ENCODE peak calls at places on chromosomes 4 and X, in eight cellular contexts. M, D, R, E, V, Z, O and P are unnamed samples.

GRCh38 chr4:11628093-11628725 is 199.5 kb upstream of the HS3ST1 start:
- DNase-seq in M (no peak), D (no peak), R (no peak), E (no peak), V (no peak), Z (no peak), O (no peak), P (no peak)

GRCh38 chr4:112213091-112213490 is 18.5 kb upstream of the AP1AR start:
- DNase-seq in M (no peak), D (no peak), R (no peak), E (no peak), V (no peak), Z (no peak), O (no peak), P (no peak)

GRCh38 chr4:121278811-121279368 is 101.9 kb downstream of the QRFPR start:
- DNase-seq in M (no peak), D (no peak), R (no peak), E (no peak), V (no peak), Z (no peak), O (no peak), P (no peak)

GRCh38 chr4:140654516-140654855 is 85.7 kb upstream of the UCP1 start:
- DNase-seq in M (no peak), D (no peak), R (no peak), E (no peak), V (no peak), Z (no peak), O (no peak), P (no peak)

GRCh38 chrX:48957477-48957826 is at the start of gene OTUD5:
- DNase-seq in M (no peak), D (no peak), R (no peak), E (no peak), V (peak; percentile 77), Z (no peak), O (no peak), P (peak; percentile 88)

GRCh38 chr4:152220201-152220666 is 315.7 kb downstream of the FBXW7 start:
- DNase-seq in M (no peak), D (no peak), R (no peak), E (no peak), V (no peak), Z (no peak), O (no peak), P (no peak)

GRCh38 chrX:151899622-151900021 is 13.1 kb upstream of the MAGEA4 start:
- DNase-seq in M (no peak), D (no peak), R (no peak), E (no peak), V (no peak), Z (no peak), O (no peak), P (no peak)

GRCh38 chr4:185566425-185566824 is 31.1 kb upstream of the PDLIM3 start:
- DNase-seq in M (no peak), D (peak; percentile 37), R (no peak), E (no peak), V (no peak), Z (no peak), O (no peak), P (no peak)

GRCh38 chrX:25555521-25555920 is 539.8 kb upstream of the ARX start:
- DNase-seq in M (no peak), D (no peak), R (no peak), E (no peak), V (no peak), Z (no peak), O (no peak), P (no peak)

GRCh38 chrX:147891886-147892285 is 19.8 kb upstream of the FMR1 start:
- DNase-seq in M (no peak), D (no peak), R (no peak), E (no peak), V (no peak), Z (no peak), O (no peak), P (no peak)

GRCh38 chr4:180164799-180165198 is 2078.4 kb upstream of the TENM3 start:
- DNase-seq in M (no peak), D (no peak), R (peak; percentile 12), E (no peak), V (no peak), Z (no peak), O (no peak), P (no peak)

GRCh38 chr4:27916432-27917184 is 1056.0 kb downstream of the STIM2 start:
- DNase-seq in M (no peak), D (no peak), R (no peak), E (no peak), V (no peak), Z (no peak), O (no peak), P (no peak)

GRCh38 chr4:949656-950055 is 17.4 kb downstream of the TMEM175 start:
- DNase-seq in M (no peak), D (no peak), R (no peak), E (peak; percentile 38), V (no peak), Z (no peak), O (no peak), P (no peak)

GRCh38 chr4:84678976-84679744 is 96.2 kb downstream of the CDS1 start:
- DNase-seq in M (no peak), D (no peak), R (no peak), E (no peak), V (no peak), Z (no peak), O (no peak), P (no peak)

GRCh38 chr4:84683065-84683464 is 100.1 kb downstream of the CDS1 start:
- DNase-seq in M (no peak), D (no peak), R (no peak), E (no peak), V (no peak), Z (no peak), O (no peak), P (no peak)

GRCh38 chr4:84681488-84682274 is 98.8 kb downstream of the CDS1 start:
- DNase-seq in M (no peak), D (no peak), R (no peak), E (no peak), V (peak; percentile 10), Z (peak; percentile 41), O (no peak), P (no peak)

GRCh38 chr4:84683486-84683885 is 100.6 kb downstream of the CDS1 start:
- DNase-seq in M (no peak), D (no peak), R (no peak), E (no peak), V (no peak), Z (no peak), O (no peak), P (no peak)

GRCh38 chr4:84680956-84681355 is 98.0 kb downstream of the CDS1 start:
- DNase-seq in M (no peak), D (no peak), R (no peak), E (no peak), V (no peak), Z (no peak), O (no peak), P (no peak)
- H3K4me3 ChIP-seq in M (no peak overlapping the region), D (no peak overlapping the region), R (no peak overlapping the region), E (no peak overlapping the region), V (no peak overlapping the region), Z (no peak overlapping the region), O (no peak overlapping the region), P (no peak overlapping the region)

DNA sequence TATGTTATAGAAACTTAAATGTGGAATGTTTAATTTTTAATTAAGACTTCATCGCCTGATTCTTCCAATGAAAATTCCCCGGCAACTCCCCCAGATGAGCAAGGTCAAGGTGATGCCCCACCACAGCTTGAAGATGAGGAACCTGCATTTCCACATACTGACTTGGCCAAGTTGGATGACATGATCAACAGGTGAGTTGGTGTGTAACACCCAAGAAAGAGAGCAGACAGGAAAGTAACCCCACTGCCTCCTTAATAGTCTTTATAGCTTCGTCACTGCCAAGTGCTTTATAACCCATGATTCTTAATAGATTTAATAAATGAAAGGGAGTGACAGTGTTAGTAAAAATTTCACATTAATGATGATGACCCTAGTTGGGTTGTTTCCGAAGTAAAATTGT is 43.7 kb downstream of the USP9X start:
- DNase-seq in M (no peak), D (no peak), R (no peak), E (no peak), V (no peak), Z (no peak), O (no peak), P (no peak)
- H3K9me3 ChIP-seq in M (no peaks in the 10 kb centered on the region), D (no peaks in the 10 kb centered on the region), R (no peaks in the 10 kb centered on the region), E (no peaks in the 10 kb centered on the region), V (no peaks in the 10 kb centered on the region), Z (no peaks in the 10 kb centered on the region), O (no peaks in the 10 kb centered on the region), P (no peaks in the 10 kb centered on the region)

GRCh38 chrX:108443065-108443464 is 3.4 kb downstream of the COL4A5 start:
- DNase-seq in M (no peak), D (no peak), R (no peak), E (no peak), V (no peak), Z (peak; percentile 1), O (no peak), P (no peak)
- H3K4me3 ChIP-seq in M (peak overlapping the region; percentile 51), D (no peak overlapping the region), R (peak overlapping the region; percentile 90), E (peak overlapping the region; percentile 54), V (no peak overlapping the region), Z (no peak overlapping the region), O (no peak overlapping the region), P (no peak overlapping the region)

DNA sequence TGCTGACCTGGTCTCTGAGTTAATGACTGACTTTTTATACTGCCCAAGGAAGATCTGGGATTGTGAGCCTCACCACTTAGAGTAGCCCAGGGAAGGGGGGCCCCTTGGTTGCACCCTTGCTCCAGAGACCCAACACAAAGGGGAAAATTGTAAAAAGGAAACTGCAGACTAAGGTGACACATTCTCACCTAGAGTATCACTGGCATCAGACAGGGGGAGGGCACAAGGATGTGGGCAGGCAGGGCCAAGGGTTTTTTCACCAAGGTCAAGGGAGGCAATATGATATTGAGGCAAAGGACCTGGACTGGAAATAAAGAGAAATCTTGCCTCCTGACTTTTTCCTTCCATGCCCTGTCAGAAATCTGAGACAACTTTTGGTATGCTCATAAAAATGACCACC is 386.2 kb upstream of the FGF16 start:
- DNase-seq in M (no peak), D (no peak), R (no peak), E (no peak), V (no peak), Z (no peak), O (no peak), P (no peak)
- H3K9me3 ChIP-seq in M (no peaks in the 10 kb centered on the region), D (no peaks in the 10 kb centered on the region), R (no peaks in the 10 kb centered on the region), E (no peaks in the 10 kb centered on the region), V (no peaks in the 10 kb centered on the region), Z (no peaks in the 10 kb centered on the region), O (no peaks in the 10 kb centered on the region), P (no peaks in the 10 kb centered on the region)

DNA sequence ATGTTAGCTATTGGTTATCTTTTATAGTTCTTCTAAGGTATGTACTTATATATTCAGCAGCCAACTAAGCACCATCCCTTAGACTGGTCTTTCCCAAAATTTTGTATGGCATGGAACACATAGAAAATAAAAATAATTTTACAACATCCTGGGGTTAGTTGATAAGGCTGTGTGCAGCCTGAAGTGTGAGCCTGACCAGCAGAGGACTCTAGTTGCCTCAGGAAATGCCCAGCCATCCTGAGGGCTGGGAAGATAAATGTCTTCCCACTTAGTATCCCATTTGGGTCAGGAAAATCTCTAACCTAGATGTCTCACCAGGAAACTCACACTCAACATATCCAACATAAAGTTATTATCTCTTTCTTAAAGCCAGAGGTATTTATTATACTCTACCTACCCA is 251.4 kb upstream of the POF1B start:
- DNase-seq in M (no peak), D (no peak), R (no peak), E (no peak), V (no peak), Z (no peak), O (no peak), P (no peak)
- H3K4me3 ChIP-seq in M (no peak overlapping the region), D (no peak overlapping the region), R (no peak overlapping the region), E (no peak overlapping the region), V (no peak overlapping the region), Z (no peak overlapping the region), O (no peak overlapping the region), P (no peak overlapping the region)